ENCODE peak calls at places on chromosomes 4 and X, in ten cellular contexts. J is NCI-H1092; A is RPMI8226; E is AG08395; N is CD8-positive, alpha-beta T cell; Z is T-cell; T is effector memory CD8-positive, alpha-beta T cell; U is activated T-cell treated with anti-CD3 and anti-CD28 coated beads, Interleukin-2, amount 50 U/mL, for 72 hours; R is activated gamma-delta T cell treated with Interleukin-2 at 50 U/mL for 16 hours; S is Caki2. H is an unnamed sample.

GRCh38 chr4:147479817-147480216 is 1.1 kb upstream of the EDNRA start:
- DNase-seq in J (no peak), Z (no peak), R (no peak), S (no peak), T (no peak), U (no peak), N (no peak), E (peak; percentile 57), A (peak; percentile 61), H (no peak)

GRCh38 chrX:12410523-12410922 is 272.2 kb downstream of the FRMPD4 start:
- DNase-seq in A (no peak), U (no peak), J (no peak), N (no peak), Z (no peak), S (no peak), R (no peak), T (no peak), E (no peak), H (no peak)

GRCh38 chrX:154460326-154460725 is 2.2 kb downstream of the PLXNA3 start:
- DNase-seq in R (no peak), S (no peak), U (no peak), N (no peak), A (no peak), T (no peak), J (no peak), E (no peak), Z (no peak), H (no peak)

GRCh38 chrX:30864383-30864785 is 24.7 kb downstream of the TAB3 start:
- DNase-seq in R (no peak), U (no peak), Z (no peak), J (no peak), S (peak; percentile 8), T (no peak), N (no peak), E (no peak), A (no peak), H (no peak)

GRCh38 chrX:103792916-103793540 is 16.4 kb downstream of the PLP1 start:
- DNase-seq in R (no peak), J (no peak), Z (no peak), U (no peak), E (peak; percentile 62), T (no peak), A (no peak), S (no peak), N (no peak), H (no peak)

GRCh38 chr4:113540859-113541258 is 220.7 kb downstream of the CAMK2D start:
- DNase-seq in J (no peak), S (peak; percentile 15), T (no peak), N (no peak), Z (no peak), R (no peak), A (no peak), U (peak; percentile 49), E (no peak), H (no peak)

GRCh38 chrX:134886201-134886600 is 104.6 kb upstream of the SMIM10 start:
- DNase-seq in Z (no peak), S (no peak), U (peak; percentile 2), N (no peak), R (no peak), J (no peak), A (no peak), E (no peak), T (no peak), H (no peak)

GRCh38 chr4:57162499-57163019 is 52.4 kb upstream of the IGFBP7 start:
- DNase-seq in J (no peak), R (no peak), Z (no peak), S (no peak), U (no peak), N (no peak), E (no peak), T (no peak), A (no peak), H (no peak)

GRCh38 chr4:153798436-153798835 is 9.6 kb upstream of the SFRP2 start:
- DNase-seq in E (no peak), Z (no peak), J (no peak), A (no peak), N (no peak), U (no peak), S (no peak), R (no peak), T (no peak), H (no peak)